ENCODE peak calls at places on chromosomes 12 and 14, in seven cellular contexts. E is AG09309, X is epithelial cell of esophagus, O is Calu3, D is retinal pigment epithelial cell, B is lower leg skin, M is MCF 10A. L is an unnamed sample.

GRCh38 chr12:118013283-118013682 is 3.2 kb upstream of the RFC5 start:
- DNase-seq in E (no peak), X (peak; percentile 7), O (no peak), D (no peak), B (no peak), M (no peak), L (no peak)

GRCh38 chr14:103545915-103546650 is 16.4 kb downstream of the BAG5 start:
- DNase-seq in E (no peak), X (no peak), O (no peak), D (no peak), B (no peak), M (no peak), L (no peak)

GRCh38 chr14:58572092-58572853 is 65.5 kb upstream of the DACT1 start:
- DNase-seq in E (no peak), X (peak; percentile 46), O (no peak), D (peak; percentile 44), B (no peak), M (no peak), L (no peak)

GRCh38 chr12:55745361-55746146 is 2.6 kb downstream of the GDF11 start:
- DNase-seq in E (no peak), X (no peak), O (no peak), D (no peak), B (no peak), M (no peak), L (peak; percentile 86)

GRCh38 chr12:125132698-125133400 is 67.6 kb downstream of the AACS start:
- DNase-seq in E (no peak), X (no peak), O (no peak), D (no peak), B (no peak), M (no peak), L (no peak)

GRCh38 chr14:71363961-71364360 is 456.7 kb downstream of the PCNX1 start:
- DNase-seq in E (peak; percentile 32), X (no peak), O (no peak), D (no peak), B (no peak), M (no peak), L (no peak)

GRCh38 chr12:130969223-130969622 is 15.5 kb downstream of the ADGRD1 start:
- DNase-seq in E (no peak), X (no peak), O (no peak), D (no peak), B (peak; percentile 9), M (no peak), L (no peak)

GRCh38 chr12:1670815-1671268 is 20.0 kb upstream of the ADIPOR2 start:
- DNase-seq in E (no peak), X (peak; percentile 74), O (peak; percentile 50), D (no peak), B (peak; percentile 66), M (no peak), L (no peak)

GRCh38 chr12:58732894-58733293 is 187.4 kb downstream of the LRIG3 start:
- DNase-seq in E (no peak), X (no peak), O (no peak), D (no peak), B (no peak), M (no peak), L (no peak)

GRCh38 chr14:50964683-50965390 is 20.6 kb upstream of the PYGL start:
- DNase-seq in E (peak; percentile 83), X (peak; percentile 96), O (peak; percentile 64), D (peak; percentile 95), B (no peak), M (peak; percentile 96), L (no peak)

GRCh38 chr14:50773632-50774541 is 57.1 kb downstream of the NIN start:
- DNase-seq in E (no peak), X (peak; percentile 63), O (peak; percentile 56), D (no peak), B (peak; percentile 87), M (peak; percentile 70), L (no peak)

GRCh38 chr12:51127050-51127729 is 43.8 kb upstream of the CSRNP2 start:
- DNase-seq in E (no peak), X (peak; percentile 89), O (no peak), D (no peak), B (no peak), M (peak; percentile 52), L (no peak)

GRCh38 chr12:45192041-45192695 is 23.7 kb upstream of the ANO6 start:
- DNase-seq in E (no peak), X (peak; percentile 60), O (peak; percentile 19), D (peak; percentile 59), B (no peak), M (peak; percentile 47), L (no peak)

GRCh38 chr12:79841248-79841877 is 93.5 kb downstream of the PPP1R12A start:
- DNase-seq in E (no peak), X (no peak), O (no peak), D (no peak), B (no peak), M (no peak), L (no peak)

GRCh38 chr14:61168126-61168525 is 113.0 kb downstream of the TMEM30B start:
- DNase-seq in E (no peak), X (no peak), O (no peak), D (no peak), B (no peak), M (no peak), L (no peak)

GRCh38 chr14:69132513-69133181 is 20.3 kb downstream of the DCAF5 start:
- DNase-seq in E (no peak), X (no peak), O (no peak), D (peak; percentile 49), B (no peak), M (no peak), L (no peak)

DNA sequence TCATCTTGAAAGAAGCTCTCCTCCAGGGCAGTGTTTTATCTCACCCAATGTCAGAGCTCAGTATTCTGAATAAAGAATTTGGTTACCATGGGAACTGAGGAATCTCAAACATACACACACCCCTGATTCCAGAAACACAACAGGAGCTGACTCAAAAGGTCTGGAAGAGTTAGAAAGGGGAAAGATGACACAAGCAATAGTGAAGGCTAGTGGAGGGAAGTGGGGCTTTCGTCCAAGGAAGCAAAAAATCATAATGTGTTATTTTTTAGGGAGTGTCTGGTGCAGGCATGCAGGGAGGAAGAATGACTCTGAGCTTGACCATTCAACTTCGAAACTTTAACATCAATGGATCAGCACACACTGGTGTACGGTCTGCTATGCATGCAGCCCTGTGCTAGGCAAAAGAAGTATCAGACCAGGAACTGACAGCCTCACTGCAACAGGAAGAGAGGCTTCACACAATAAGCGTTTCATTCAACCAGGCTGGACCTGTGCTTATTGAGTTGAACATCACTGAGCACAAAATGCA is 20.3 kb downstream of the HEBP1 start:
- DNase-seq in E (peak; percentile 90), X (peak; percentile 64), O (no peak), D (peak; percentile 52), B (no peak), M (peak; percentile 52), L (no peak)
- TF ChIP-seq CTCF in E (no peak), X (no peak), O (no peak), D (no peak), B (no peak), M (no peak), L (no peak)

DNA sequence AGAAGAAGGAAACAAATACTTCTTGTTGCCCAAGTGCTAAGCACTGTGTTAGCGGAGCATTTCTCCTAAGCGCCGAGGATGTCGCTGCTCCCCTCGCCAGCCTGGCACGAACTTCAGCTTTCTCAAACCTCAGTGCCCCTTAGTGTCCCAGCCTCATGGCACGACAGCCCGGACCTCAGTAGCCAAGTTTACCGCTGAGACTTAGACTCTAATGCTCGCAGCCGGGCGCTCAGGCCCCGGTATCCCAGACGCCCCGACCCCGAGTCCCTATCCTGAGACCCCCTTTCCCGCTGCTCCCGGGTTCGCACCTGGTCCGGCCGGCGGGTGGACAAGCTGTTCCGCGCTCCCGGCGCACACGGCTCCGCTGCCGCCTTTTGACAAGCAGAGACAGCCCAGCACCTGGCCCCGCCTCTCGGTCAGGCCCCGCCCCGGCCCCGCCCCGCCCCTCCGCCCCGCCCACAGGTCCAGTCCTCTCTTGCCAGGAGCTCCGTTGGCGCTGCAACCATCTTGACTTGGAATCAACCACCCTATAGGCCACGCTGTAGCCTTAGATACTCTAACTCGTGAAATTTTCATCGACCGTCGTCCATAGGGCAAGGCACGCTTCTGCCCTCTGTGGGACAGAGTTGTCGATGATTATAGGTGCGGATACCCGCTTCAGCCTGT is at the start of gene VDR:
- DNase-seq in E (no peak), X (peak; percentile 89), O (peak; percentile 69), D (no peak), B (peak; percentile 95), M (peak; percentile 90), L (no peak)
- TF ChIP-seq CTCF in E (peak; percentile 30), X (peak; percentile 48), O (no peak), D (no peak), B (no peak), M (no peak), L (no peak)

GRCh38 chr12:65875635-65876034 is 51.4 kb downstream of the HMGA2 start:
- DNase-seq in E (no peak), X (no peak), O (no peak), D (no peak), B (no peak), M (no peak), L (no peak)

GRCh38 chr12:65877836-65878235 is 53.6 kb downstream of the HMGA2 start:
- DNase-seq in E (no peak), X (no peak), O (no peak), D (no peak), B (no peak), M (no peak), L (no peak)

GRCh38 chr12:65879878-65880277 is 55.6 kb downstream of the HMGA2 start:
- DNase-seq in E (peak; percentile 94), X (peak; percentile 48), O (no peak), D (no peak), B (no peak), M (peak; percentile 68), L (no peak)

GRCh38 chr12:65876898-65877721 is 52.8 kb downstream of the HMGA2 start:
- DNase-seq in E (no peak), X (no peak), O (peak; percentile 32), D (no peak), B (no peak), M (peak; percentile 42), L (no peak)

GRCh38 chr12:65878540-65878939 is 54.3 kb downstream of the HMGA2 start:
- DNase-seq in E (no peak), X (peak; percentile 38), O (peak; percentile 46), D (no peak), B (no peak), M (peak; percentile 38), L (no peak)
- TF ChIP-seq CTCF in E (peak; percentile 44), X (peak; percentile 53), O (no peak), D (peak; percentile 50), B (no peak), M (peak; percentile 17), L (no peak)

GRCh38 chr12:105235747-105236476 is at the start of gene APPL2:
- DNase-seq in E (no peak), X (peak; percentile 84), O (peak; percentile 92), D (peak; percentile 61), B (peak; percentile 97), M (peak; percentile 86), L (peak; percentile 89)
- TF ChIP-seq CTCF in E (peak; percentile 8), X (no peak), O (peak; percentile 79), D (no peak), B (no peak), M (peak; percentile 25), L (peak; percentile 61)

GRCh38 chr12:48758737-48759136 is 30.2 kb downstream of the ADCY6 start:
- DNase-seq in E (no peak), X (no peak), O (no peak), D (no peak), B (no peak), M (no peak), L (no peak)

GRCh38 chr12:48758186-48758585 is 30.7 kb downstream of the ADCY6 start:
- DNase-seq in E (no peak), X (no peak), O (no peak), D (no peak), B (no peak), M (no peak), L (no peak)
- TF ChIP-seq CTCF in E (no peak), X (no peak), O (no peak), D (no peak), B (no peak), M (no peak), L (no peak)